ENCODE peak calls at places on chromosomes 7 and 10, in four cellular contexts. C is M059J, L is HT1080, O is GM12892. P is an unnamed sample.

GRCh38 chr7:66250711-66251110 is 45.6 kb downstream of the TPST1 start:
- DNase-seq in C (peak), L (peak), O (no peak), P (no peak)

GRCh38 chr10:114309111-114309651 is 70.1 kb downstream of the VWA2 start:
- DNase-seq in C (peak), L (no peak), O (no peak), P (no peak)

GRCh38 chr10:36634916-36635315 is 490.5 kb upstream of the ANKRD30A start:
- DNase-seq in C (peak), L (peak), O (no peak), P (no peak)

GRCh38 chr10:83606275-83606674 is 533.0 kb upstream of the GHITM start:
- DNase-seq in C (peak), L (peak), O (no peak), P (no peak)

GRCh38 chr10:24153016-24153415 is 55.9 kb upstream of the KIAA1217 start:
- DNase-seq in C (no peak), L (no peak), O (no peak), P (no peak)

GRCh38 chr7:88218836-88219605 is 817 bp downstream of the SRI start:
- DNase-seq in C (peak), L (peak), O (no peak), P (peak)

GRCh38 chr7:50952544-50952943 is 169.8 kb upstream of the GRB10 start:
- DNase-seq in C (no peak), L (no peak), O (no peak), P (no peak)

GRCh38 chr7:107564553-107565298 is 955 bp downstream of the DUS4L start:
- DNase-seq in C (peak), L (peak), O (no peak), P (no peak)

GRCh38 chr10:21526952-21527633 is 1.6 kb upstream of the SKIDA1 start:
- DNase-seq in C (peak), L (peak), O (peak), P (no peak)

GRCh38 chr7:135950429-135950828 is 26.7 kb downstream of the MTPN start:
- DNase-seq in C (no peak), L (no peak), O (no peak), P (no peak)

GRCh38 chr10:100598166-100598565 is 62.4 kb downstream of the HIF1AN start:
- DNase-seq in C (no peak), L (no peak), O (no peak), P (no peak)

GRCh38 chr7:22665816-22666375 is 61.1 kb upstream of the IL6 start:
- DNase-seq in C (peak), L (peak), O (no peak), P (no peak)

GRCh38 chr10:89593043-89593442 is 52.0 kb downstream of the PANK1 start:
- DNase-seq in C (no peak), L (no peak), O (no peak), P (no peak)

GRCh38 chr10:48384699-48384982 is 78.2 kb downstream of the MAPK8 start:
- DNase-seq in C (no peak), L (no peak), O (no peak), P (no peak)

GRCh38 chr7:2477447-2478386 is 1.5 kb upstream of the GRIFIN start:
- DNase-seq in C (peak), L (peak), O (peak), P (no peak)

GRCh38 chr10:119251315-119251708 is 43.9 kb downstream of the GRK5 start:
- DNase-seq in C (peak), L (peak), O (no peak), P (no peak)

GRCh38 chr10:63627376-63627775 is 106.2 kb downstream of the REEP3 start:
- DNase-seq in C (peak), L (no peak), O (no peak), P (no peak)

GRCh38 chr7:103316378-103316941 is 19.2 kb downstream of the PMPCB start:
- DNase-seq in C (no peak), L (no peak), O (no peak), P (no peak)

GRCh38 chr7:85851571-85852193 is 664.8 kb upstream of the SEMA3D start:
- DNase-seq in C (peak), L (peak), O (no peak), P (no peak)

GRCh38 chr7:29167721-29168120 is 21.4 kb upstream of the CPVL start:
- DNase-seq in C (no peak), L (no peak), O (no peak), P (no peak)

GRCh38 chr7:44963526-44964290 is 15.1 kb downstream of the MYO1G start:
- DNase-seq in C (no peak), L (no peak), O (no peak), P (peak)

GRCh38 chr7:140923358-140924006 is 1.2 kb downstream of the BRAF start:
- DNase-seq in C (peak), L (no peak), O (no peak), P (no peak)

GRCh38 chr10:101291254-101292193 is 62.3 kb upstream of the LBX1 start:
- DNase-seq in C (peak), L (peak), O (peak), P (peak)

GRCh38 chr7:27113991-27114866 is 11.7 kb upstream of the HOXA2 start:
- DNase-seq in C (peak), L (no peak), O (no peak), P (no peak)

GRCh38 chr10:78436706-78437406 is 403.2 kb downstream of the RPS24 start:
- DNase-seq in C (no peak), L (no peak), O (no peak), P (no peak)

GRCh38 chr7:106657085-106657991 is 3.6 kb downstream of the CCDC71L start:
- DNase-seq in C (peak), L (no peak), O (no peak), P (no peak)

GRCh38 chr7:112668561-112668960 is 121.6 kb downstream of the TMEM168 start:
- DNase-seq in C (no peak), L (no peak), O (no peak), P (no peak)